ENCODE peak calls at places on chromosomes 4 and X, in four cellular contexts. G is mesendoderm, X is H9, M is H1. H is an unnamed sample.

GRCh38 chrX:44871114-44871645 is 1.8 kb upstream of the KDM6A start:
- DNase-seq in G (peak), X (no peak), M (no peak), H (no peak)

GRCh38 chr4:89253306-89253705 is 54.3 kb downstream of the GPRIN3 start:
- DNase-seq in G (no peak), X (no peak), M (no peak), H (no peak)

GRCh38 chrX:13085533-13085932 is 41.1 kb upstream of the FAM9C start:
- DNase-seq in G (no peak), X (no peak), M (no peak), H (no peak)

GRCh38 chr4:8110071-8110986 is 48.3 kb downstream of the ABLIM2 start:
- DNase-seq in G (peak), X (peak), M (peak), H (no peak)

GRCh38 chrX:10902001-10902400 is 209.1 kb upstream of the HCCS start:
- DNase-seq in G (no peak), X (no peak), M (no peak), H (peak)

GRCh38 chrX:16160729-16161128 is 6.6 kb upstream of the MAGEB17 start:
- DNase-seq in G (peak), X (no peak), M (no peak), H (peak)

GRCh38 chr4:137420901-137421384 is 111.4 kb downstream of the PCDH18 start:
- DNase-seq in G (no peak), X (peak), M (no peak), H (no peak)

GRCh38 chrX:121389976-121390709 is 342.7 kb downstream of the GLUD2 start:
- DNase-seq in G (no peak), X (no peak), M (no peak), H (no peak)

GRCh38 chr4:93182722-93183121 is 645.8 kb upstream of the ATOH1 start:
- DNase-seq in G (no peak), X (no peak), M (no peak), H (no peak)

GRCh38 chr4:56050584-56050983 is 101.8 kb downstream of the CEP135 start:
- DNase-seq in G (peak), X (no peak), M (no peak), H (no peak)

GRCh38 chr4:56051710-56052075 is 102.9 kb downstream of the CEP135 start:
- DNase-seq in G (no peak), X (no peak), M (no peak), H (no peak)

GRCh38 chr4:56049428-56050212 is 100.9 kb downstream of the CEP135 start:
- DNase-seq in G (peak), X (peak), M (peak), H (no peak)

GRCh38 chr4:56052966-56053365 is 104.2 kb downstream of the CEP135 start:
- DNase-seq in G (no peak), X (no peak), M (no peak), H (no peak)

GRCh38 chr4:56051049-56051709 is 102.4 kb downstream of the CEP135 start:
- DNase-seq in G (no peak), X (no peak), M (no peak), H (no peak)
- H4K5ac ChIP-seq in G (no peak), X (no peak), M (no peak), H (no peak)

DNA sequence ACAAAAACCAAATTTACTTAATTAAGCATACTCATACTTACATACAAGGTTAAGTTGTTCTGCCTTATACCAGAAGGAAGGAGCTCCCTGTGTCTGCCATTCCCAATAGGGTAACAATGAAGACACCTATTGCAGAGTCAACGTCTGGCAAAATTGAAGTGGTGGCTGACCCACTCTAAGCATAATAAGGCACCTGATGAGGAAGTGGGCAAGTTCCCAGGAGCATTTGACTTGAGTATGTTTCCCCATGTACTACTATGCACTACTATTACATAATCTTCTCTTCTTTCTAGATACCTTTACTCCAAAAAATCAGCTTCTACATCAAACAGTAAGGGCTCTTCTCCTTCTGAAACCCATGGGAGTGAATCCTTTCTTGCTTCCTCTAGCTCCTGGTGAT is 591.5 kb downstream of the PPARGC1A start:
- DNase-seq in G (no peak), X (no peak), M (no peak), H (no peak)
- H4K5ac ChIP-seq in G (no peak), X (no peak), M (no peak), H (no peak)

GRCh38 chr4:161647757-161648156 is 516.0 kb downstream of the FSTL5 start:
- DNase-seq in G (no peak), X (peak), M (no peak), H (no peak)
- H4K5ac ChIP-seq in G (no peak), X (no peak), M (no peak), H (no peak)

GRCh38 chr4:135201081-135201480 is 999.5 kb upstream of the PABPC4L start:
- DNase-seq in G (no peak), X (no peak), M (no peak), H (peak)
- H4K5ac ChIP-seq in G (no peak), X (no peak), M (no peak), H (no peak)

DNA sequence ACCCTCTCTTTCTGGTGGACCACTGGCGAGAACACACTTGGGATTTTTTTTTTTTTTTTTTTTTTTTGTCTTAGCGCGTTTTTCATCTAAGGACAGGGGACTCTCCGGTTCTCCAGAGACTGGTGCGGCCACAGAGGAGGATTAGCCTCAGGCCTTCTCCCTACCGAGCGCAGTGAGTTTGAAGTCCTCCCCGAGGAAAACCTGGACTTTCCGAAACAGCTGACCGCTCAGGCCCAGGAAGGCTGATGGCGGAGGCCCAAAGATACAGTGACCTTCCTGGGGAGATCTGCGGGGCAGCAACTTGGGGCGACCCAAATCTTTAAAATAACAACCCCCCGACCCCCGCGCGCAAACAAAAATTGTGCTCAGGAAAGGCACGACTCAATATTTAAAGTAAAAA is 9.2 kb downstream of the NKX3-2 start:
- DNase-seq in G (no peak), X (no peak), M (peak), H (no peak)
- H4K5ac ChIP-seq in G (no peak), X (no peak), M (no peak), H (no peak)

DNA sequence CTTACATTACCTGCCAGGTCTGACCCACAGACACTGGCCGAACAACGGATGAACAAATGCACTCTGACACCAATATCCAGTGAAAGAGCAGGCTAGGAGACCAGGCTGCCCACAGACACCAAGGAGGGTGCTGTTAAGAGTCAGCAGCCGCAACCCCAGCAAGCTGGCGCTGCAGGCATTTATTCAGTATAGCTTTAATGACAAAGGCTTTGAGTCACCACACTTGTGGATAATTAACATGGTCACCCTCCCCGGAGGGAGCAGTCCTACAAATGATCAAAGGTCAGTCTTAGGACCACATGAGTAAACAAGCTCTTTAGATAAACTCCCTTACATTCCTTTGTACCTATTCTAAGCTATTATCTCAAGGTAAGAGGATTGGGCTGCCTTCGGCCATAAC is 368.5 kb upstream of the GRID2 start:
- DNase-seq in G (no peak), X (no peak), M (no peak), H (no peak)
- H4K5ac ChIP-seq in G (no peak), X (no peak), M (no peak), H (no peak)

H was measured in IMR-90.